ENCODE peak calls at places on chromosomes 1 and 21, in four cellular contexts. One of them, this sample, is unnamed.

GRCh38 chr1:98177751-98178150 is 256.9 kb upstream of the DPYD start:
- DNase-seq in kidney glomerular epithelial cell: no peak
- DNase-seq in Panc1: no peak
- DNase-seq in Kasumi-1: no peak
- DNase-seq in this sample: no peak

GRCh38 chr1:222455188-222455879 is 92.6 kb downstream of the HHIPL2 start:
- DNase-seq in kidney glomerular epithelial cell: peak; percentile 89
- DNase-seq in Panc1: peak; percentile 70
- DNase-seq in Kasumi-1: peak; percentile 87
- DNase-seq in this sample: peak; percentile 88

GRCh38 chr1:201006450-201006849 is 17.1 kb downstream of the KIF21B start:
- DNase-seq in kidney glomerular epithelial cell: no peak
- DNase-seq in Panc1: no peak
- DNase-seq in Kasumi-1: no peak
- DNase-seq in this sample: peak; percentile 32

GRCh38 chr1:228515200-228515834 is 28.1 kb downstream of the RNF187 start:
- DNase-seq in kidney glomerular epithelial cell: peak; percentile 16
- DNase-seq in Panc1: no peak
- DNase-seq in Kasumi-1: peak; percentile 58
- DNase-seq in this sample: peak; percentile 71

GRCh38 chr1:178057863-178058576 is 35.9 kb upstream of the RASAL2 start:
- DNase-seq in kidney glomerular epithelial cell: no peak
- DNase-seq in Panc1: no peak
- DNase-seq in Kasumi-1: no peak
- DNase-seq in this sample: peak; percentile 25

GRCh38 chr1:73331726-73332125 is 866.2 kb downstream of the LRRIQ3 start:
- DNase-seq in kidney glomerular epithelial cell: no peak
- DNase-seq in Panc1: no peak
- DNase-seq in Kasumi-1: no peak
- DNase-seq in this sample: no peak

GRCh38 chr21:34602061-34602460 is 12.9 kb downstream of the RCAN1 start:
- DNase-seq in kidney glomerular epithelial cell: no peak
- DNase-seq in Panc1: no peak
- DNase-seq in Kasumi-1: no peak
- DNase-seq in this sample: no peak

GRCh38 chr1:205591522-205592351 is 40.1 kb downstream of the ELK4 start:
- DNase-seq in kidney glomerular epithelial cell: peak; percentile 57
- DNase-seq in Panc1: peak; percentile 58
- DNase-seq in Kasumi-1: peak; percentile 72
- DNase-seq in this sample: peak; percentile 91

GRCh38 chr1:54542962-54543539 is 5.0 kb upstream of the ACOT11 start:
- DNase-seq in kidney glomerular epithelial cell: no peak
- DNase-seq in Panc1: no peak
- DNase-seq in Kasumi-1: peak; percentile 91
- DNase-seq in this sample: peak; percentile 89